ENCODE peak calls at places on chromosome 4, in eight cellular contexts. C is ascending aorta, F is upper lobe of right lung, D is sigmoid colon, K is left lung, I is tibial artery, M is PC-9, P is left ventricle myocardium inferior. L is an unnamed sample.

GRCh38 chr4:20087512-20087911 is 164.2 kb upstream of the SLIT2 start:
- DNase-seq in K (peak; percentile 25), C (no peak), F (no peak), D (no peak), I (no peak), M (no peak), P (no peak), L (no peak)

GRCh38 chr4:91729851-91730250 is 573.9 kb upstream of the GRID2 start:
- DNase-seq in I (no peak), M (no peak), C (no peak), K (no peak), D (no peak), P (no peak), F (no peak), L (no peak)

GRCh38 chr4:150402968-150403367 is 179.0 kb upstream of the MAB21L2 start:
- DNase-seq in D (peak; percentile 81), I (no peak), C (no peak), P (peak; percentile 57), K (no peak), F (no peak), M (no peak), L (no peak)

GRCh38 chr4:100099746-100100145 is 90.5 kb downstream of the DDIT4L start:
- DNase-seq in P (no peak), C (no peak), K (no peak), D (no peak), F (no peak), I (no peak), M (no peak), L (no peak)

GRCh38 chr4:15470149-15470520 is 453 bp downstream of the CC2D2A start:
- DNase-seq in K (no peak), I (no peak), D (no peak), C (no peak), F (no peak), M (no peak), P (no peak), L (no peak)

GRCh38 chr4:101211146-101211553 is 136.2 kb downstream of the PPP3CA start:
- DNase-seq in C (no peak), K (no peak), F (no peak), M (no peak), P (no peak), D (no peak), I (no peak), L (no peak)

GRCh38 chr4:10620935-10621488 is 63.6 kb downstream of the CLNK start:
- DNase-seq in F (no peak), K (no peak), I (no peak), D (no peak), C (no peak), P (no peak), M (no peak), L (no peak)

GRCh38 chr4:94131212-94131611 is 76.5 kb upstream of the SMARCAD1 start:
- DNase-seq in C (no peak), M (no peak), D (no peak), I (no peak), P (no peak), K (no peak), F (no peak), L (no peak)

GRCh38 chr4:10346023-10346422 is 111.2 kb downstream of the ZNF518B start:
- DNase-seq in C (no peak), I (no peak), K (no peak), D (no peak), M (no peak), P (no peak), F (no peak), L (peak; percentile 62)

GRCh38 chr4:70705146-70705855 is 16.5 kb upstream of the RUFY3 start:
- DNase-seq in K (peak; percentile 93), M (peak; percentile 59), C (peak; percentile 86), I (peak; percentile 83), D (peak; percentile 85), P (peak; percentile 77), F (peak; percentile 94), L (no peak)

GRCh38 chr4:113761682-113762060 is at the start of gene CAMK2D:
- DNase-seq in C (peak; percentile 92), D (peak; percentile 95), P (peak; percentile 89), F (peak; percentile 93), I (peak; percentile 95), M (peak; percentile 56), K (peak; percentile 92), L (peak; percentile 56)

GRCh38 chr4:41932988-41933387 is 2.2 kb upstream of the TMEM33 start:
- DNase-seq in D (no peak), I (no peak), C (no peak), K (no peak), F (no peak), P (no peak), M (no peak), L (no peak)

GRCh38 chr4:125679989-125680388 is 365.2 kb downstream of the FAT4 start:
- DNase-seq in I (no peak), D (no peak), K (no peak), F (no peak), M (no peak), P (no peak), C (no peak), L (no peak)

GRCh38 chr4:78936989-78937388 is 2.2 kb downstream of the PAQR3 start:
- DNase-seq in K (no peak), C (no peak), M (no peak), P (no peak), D (no peak), I (no peak), F (no peak), L (no peak)

GRCh38 chr4:78938868-78939666 is at the start of gene PAQR3:
- DNase-seq in K (peak; percentile 98), C (peak; percentile 90), I (peak; percentile 91), M (peak; percentile 41), P (peak; percentile 88), D (peak; percentile 92), F (peak; percentile 94), L (peak; percentile 18)

GRCh38 chr4:78939667-78940008 is 400 bp upstream of the PAQR3 start:
- DNase-seq in K (no peak), D (no peak), M (no peak), C (no peak), P (no peak), I (no peak), F (no peak), L (no peak)

GRCh38 chr4:78937837-78938236 is 1.4 kb downstream of the PAQR3 start:
- DNase-seq in F (no peak), C (no peak), K (no peak), D (no peak), I (no peak), P (no peak), M (no peak), L (no peak)

DNA sequence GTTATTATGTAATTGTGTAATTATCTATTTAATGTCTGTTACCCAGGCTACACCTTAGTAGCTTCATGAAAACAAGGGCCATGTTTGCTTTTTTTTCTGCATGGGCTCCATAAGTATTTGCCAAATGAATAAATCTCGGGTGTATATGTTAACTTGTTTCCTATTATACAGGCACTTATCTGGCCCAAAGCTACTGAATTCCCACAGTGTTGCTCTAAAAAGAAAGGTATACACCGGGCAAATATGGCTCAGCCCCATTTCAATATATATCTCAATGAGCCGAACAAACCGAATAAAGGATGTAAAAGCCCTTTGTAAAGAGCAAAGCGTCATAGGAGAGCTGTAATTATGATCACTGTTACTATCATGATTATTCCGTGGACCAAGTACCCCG is 767 bp downstream of the PAQR3 start:
- DNase-seq in M (no peak), D (no peak), I (no peak), K (no peak), F (no peak), C (no peak), P (no peak), L (no peak)
- H3K27ac ChIP-seq in M (no peak overlapping the region), D (peak overlapping the region; percentile 86), I (peak overlapping the region; percentile 74), K (no peak overlapping the region), F (peak overlapping the region; percentile 51), C (no peak overlapping the region), P (no peak overlapping the region), L (no peak overlapping the region)

GRCh38 chr4:73206236-73206635 is 52.4 kb downstream of the ANKRD17 start:
- DNase-seq in I (no peak), F (no peak), K (no peak), P (no peak), M (no peak), D (no peak), C (no peak), L (no peak)
- H3K27ac ChIP-seq in I (no peak overlapping the region), F (no peak overlapping the region), K (no peak overlapping the region), P (no peak overlapping the region), M (no peak overlapping the region), D (no peak overlapping the region), C (no peak overlapping the region), L (no peak overlapping the region)

GRCh38 chr4:158809611-158810486 is 41.0 kb downstream of the FNIP2 start:
- DNase-seq in M (peak; percentile 91), F (no peak), K (no peak), P (no peak), D (no peak), C (no peak), I (no peak), L (peak; percentile 84)
- H3K27ac ChIP-seq in M (peak overlapping the region; percentile 84), F (peak overlapping the region; percentile 58), K (peak overlapping the region; percentile 80), P (peak overlapping the region; percentile 85), D (peak overlapping the region; percentile 83), C (peak overlapping the region; percentile 77), I (peak overlapping the region; percentile 80), L (peak overlapping the region; percentile 88)

DNA sequence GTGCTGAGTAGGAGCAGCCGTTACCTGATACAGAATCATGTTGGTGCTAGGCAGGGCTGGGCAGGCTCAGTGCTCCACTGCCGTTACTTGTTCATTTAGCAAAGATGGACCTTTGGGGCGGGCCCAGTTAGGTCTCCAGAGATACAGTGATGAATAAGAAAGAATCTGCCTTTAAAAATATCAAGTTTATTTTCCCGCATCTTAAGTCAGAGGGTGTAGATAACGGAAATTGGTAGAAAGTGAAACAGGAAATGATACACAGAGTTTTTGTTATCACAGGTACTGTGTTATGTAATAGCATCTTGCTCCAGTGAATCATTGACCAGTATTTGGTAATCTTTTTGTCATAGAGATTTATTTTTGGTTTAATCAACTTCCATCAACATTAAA is 5.5 kb downstream of the TMEM131L start:
- DNase-seq in D (no peak), P (no peak), I (no peak), M (peak; percentile 42), C (no peak), F (no peak), K (no peak), L (no peak)
- H3K27ac ChIP-seq in D (no peak overlapping the region), P (no peak overlapping the region), I (peak overlapping the region; percentile 68), M (peak overlapping the region; percentile 32), C (peak overlapping the region; percentile 41), F (no peak overlapping the region), K (no peak overlapping the region), L (peak overlapping the region; percentile 28)

DNA sequence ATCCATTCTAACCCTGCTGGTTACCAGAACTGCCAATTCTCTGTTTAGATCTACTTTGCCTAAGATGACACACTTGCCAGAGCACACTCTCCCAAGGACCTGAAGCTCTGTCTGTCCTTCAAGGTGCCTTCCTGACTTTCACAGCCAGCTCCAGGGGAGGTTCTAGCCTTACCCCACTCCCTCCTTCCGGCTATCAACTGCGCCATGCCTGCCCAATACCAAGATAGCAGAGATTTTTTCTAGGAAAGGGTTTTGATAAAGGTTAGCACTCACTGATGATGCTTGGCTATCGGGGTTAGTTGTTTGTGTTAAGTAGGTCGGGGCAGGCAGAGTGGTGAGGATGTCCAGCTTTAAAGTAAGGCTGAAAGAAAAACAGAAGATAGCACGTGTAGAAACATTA is 14.3 kb downstream of the ALPK1 start:
- DNase-seq in I (no peak), P (no peak), C (no peak), M (no peak), D (no peak), K (no peak), F (no peak), L (no peak)
- H3K27ac ChIP-seq in I (no peak overlapping the region), P (no peak overlapping the region), C (no peak overlapping the region), M (no peak overlapping the region), D (no peak overlapping the region), K (no peak overlapping the region), F (no peak overlapping the region), L (no peak overlapping the region)

L was measured in epithelial cell of prostate.